ENCODE peak calls at places on chromosomes 5 and 9, in six cellular contexts. One of them, this sample, is unnamed.

GRCh38 chr5:175444060-175444904 is at the start of gene DRD1:
- DNase-seq in left ventricle myocardium inferior: no peak
- DNase-seq in AG04450: no peak
- DNase-seq in cardiac muscle cell: peak
- DNase-seq in fibroblast of lung: peak
- DNase-seq in lung: no peak
- DNase-seq in this sample: no peak

GRCh38 chr5:120529386-120529785 is 65.3 kb downstream of the PRR16 start:
- DNase-seq in lung: no peak
- DNase-seq in left ventricle myocardium inferior: no peak
- DNase-seq in fibroblast of lung: no peak
- DNase-seq in cardiac muscle cell: no peak
- DNase-seq in AG04450: no peak
- DNase-seq in this sample: no peak

GRCh38 chr9:135408676-135409254 is 70.8 kb upstream of the PPP1R26 start:
- DNase-seq in fibroblast of lung: no peak
- DNase-seq in cardiac muscle cell: no peak
- DNase-seq in lung: no peak
- DNase-seq in left ventricle myocardium inferior: no peak
- DNase-seq in AG04450: no peak
- DNase-seq in this sample: no peak

GRCh38 chr5:111781200-111781599 is 24.2 kb upstream of the NREP start:
- DNase-seq in AG04450: no peak
- DNase-seq in left ventricle myocardium inferior: peak
- DNase-seq in lung: peak
- DNase-seq in cardiac muscle cell: no peak
- DNase-seq in fibroblast of lung: peak
- DNase-seq in this sample: no peak

GRCh38 chr9:96137666-96138429 is 164.1 kb downstream of the HSD17B3 start:
- DNase-seq in fibroblast of lung: peak
- DNase-seq in left ventricle myocardium inferior: no peak
- DNase-seq in lung: no peak
- DNase-seq in cardiac muscle cell: no peak
- DNase-seq in AG04450: no peak
- DNase-seq in this sample: no peak

GRCh38 chr9:426976-427375 is 212.3 kb downstream of the DOCK8 start:
- DNase-seq in fibroblast of lung: no peak
- DNase-seq in left ventricle myocardium inferior: no peak
- DNase-seq in AG04450: no peak
- DNase-seq in lung: no peak
- DNase-seq in cardiac muscle cell: no peak
- DNase-seq in this sample: no peak

GRCh38 chr5:169602535-169602934 is 19.0 kb downstream of the SPDL1 start:
- DNase-seq in AG04450: no peak
- DNase-seq in lung: no peak
- DNase-seq in left ventricle myocardium inferior: no peak
- DNase-seq in cardiac muscle cell: no peak
- DNase-seq in fibroblast of lung: no peak
- DNase-seq in this sample: peak

GRCh38 chr5:150410524-150411244 is 2.0 kb downstream of the CD74 start:
- DNase-seq in lung: peak
- DNase-seq in left ventricle myocardium inferior: peak
- DNase-seq in AG04450: peak
- DNase-seq in cardiac muscle cell: peak
- DNase-seq in fibroblast of lung: peak
- DNase-seq in this sample: peak

GRCh38 chr5:150300496-150301169 is 2.1 kb downstream of the ARSI start:
- DNase-seq in AG04450: no peak
- DNase-seq in fibroblast of lung: no peak
- DNase-seq in left ventricle myocardium inferior: no peak
- DNase-seq in lung: no peak
- DNase-seq in cardiac muscle cell: no peak
- DNase-seq in this sample: no peak

GRCh38 chr9:133532937-133533668 is 1.4 kb upstream of the ADAMTSL2 start:
- DNase-seq in left ventricle myocardium inferior: peak
- DNase-seq in AG04450: no peak
- DNase-seq in fibroblast of lung: peak
- DNase-seq in cardiac muscle cell: peak
- DNase-seq in lung: peak
- DNase-seq in this sample: no peak

GRCh38 chr5:135608761-135609443 is 30.1 kb upstream of the CXCL14 start:
- DNase-seq in lung: no peak
- DNase-seq in AG04450: no peak
- DNase-seq in cardiac muscle cell: no peak
- DNase-seq in fibroblast of lung: no peak
- DNase-seq in left ventricle myocardium inferior: no peak
- DNase-seq in this sample: no peak

GRCh38 chr5:39151731-39152130 is 67.6 kb downstream of the FYB1 start:
- DNase-seq in lung: no peak
- DNase-seq in cardiac muscle cell: no peak
- DNase-seq in AG04450: no peak
- DNase-seq in left ventricle myocardium inferior: no peak
- DNase-seq in fibroblast of lung: no peak
- DNase-seq in this sample: no peak

DNA sequence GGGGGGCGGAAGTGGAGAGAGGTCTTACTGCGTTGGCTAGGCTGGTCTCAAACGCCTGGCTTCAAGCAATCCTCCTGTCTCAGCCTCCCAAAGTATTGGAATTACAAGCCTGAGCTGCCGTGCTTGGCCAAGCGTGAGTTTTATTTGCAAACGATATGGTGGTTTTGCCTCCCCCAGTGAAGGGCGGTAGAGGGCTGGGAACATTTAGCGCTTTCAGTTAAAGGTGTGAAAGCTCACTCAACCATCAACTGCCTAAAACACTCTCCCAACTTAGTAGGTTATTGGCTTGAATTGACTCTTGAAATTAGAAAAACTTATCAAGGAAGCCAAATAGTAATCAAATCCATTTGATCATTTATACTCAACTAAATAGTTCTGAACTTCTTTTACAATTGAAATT is 156.3 kb downstream of the ESM1 start:
- DNase-seq in fibroblast of lung: no peak
- DNase-seq in cardiac muscle cell: no peak
- DNase-seq in AG04450: no peak
- DNase-seq in lung: no peak
- DNase-seq in left ventricle myocardium inferior: no peak
- DNase-seq in this sample: no peak
- TF ChIP-seq CTCF in fibroblast of lung: no peak
- TF ChIP-seq CTCF in cardiac muscle cell: no peak
- TF ChIP-seq CTCF in AG04450: no peak
- TF ChIP-seq CTCF in lung: no peak
- TF ChIP-seq CTCF in left ventricle myocardium inferior: no peak
- TF ChIP-seq CTCF in this sample: no peak

GRCh38 chr5:36969700-36970395 is 93.3 kb downstream of the NIPBL start:
- DNase-seq in AG04450: no peak
- DNase-seq in fibroblast of lung: no peak
- DNase-seq in lung: no peak
- DNase-seq in left ventricle myocardium inferior: no peak
- DNase-seq in cardiac muscle cell: no peak
- DNase-seq in this sample: no peak
- H3K4me3 ChIP-seq in AG04450: no peak
- H3K4me3 ChIP-seq in fibroblast of lung: no peak
- H3K4me3 ChIP-seq in lung: no peak
- H3K4me3 ChIP-seq in left ventricle myocardium inferior: no peak
- H3K4me3 ChIP-seq in cardiac muscle cell: no peak
- H3K4me3 ChIP-seq in this sample: no peak

DNA sequence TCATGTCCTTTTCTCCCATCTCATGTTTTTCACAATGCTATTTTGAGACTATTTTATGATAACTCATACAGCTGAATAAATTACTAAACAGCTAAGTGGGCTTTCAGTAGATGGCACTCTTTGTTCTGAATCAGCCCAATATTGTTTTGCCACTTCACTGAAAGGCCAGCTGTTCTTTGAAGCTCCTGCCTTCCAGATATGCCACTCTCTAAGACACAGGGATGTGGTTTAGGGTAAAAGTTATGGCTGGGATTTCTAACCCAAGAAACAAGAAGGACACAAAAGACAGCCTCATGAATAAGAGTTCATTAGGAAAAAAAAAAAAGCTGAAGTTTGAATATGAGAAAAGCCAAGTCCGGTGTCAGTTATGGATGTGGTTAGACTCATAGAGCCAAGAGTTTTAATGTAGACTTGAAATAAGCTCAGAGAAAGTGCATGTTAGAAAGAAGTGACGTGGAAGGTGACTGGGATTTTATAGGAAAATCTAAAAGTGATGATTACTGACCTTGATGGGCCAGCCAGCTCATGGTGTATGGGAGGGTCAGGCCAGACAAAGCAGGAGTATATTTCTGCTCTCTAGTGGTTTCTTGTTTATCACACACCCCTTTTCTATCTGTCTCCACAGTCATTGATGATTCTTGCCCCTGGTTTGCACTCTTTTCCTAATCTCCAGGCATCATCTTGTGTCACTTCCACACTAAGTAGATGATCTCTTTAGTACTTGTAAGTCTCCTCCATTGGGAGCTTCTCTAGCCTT is 488.5 kb downstream of the NR2F1-AS1 start:
- DNase-seq in left ventricle myocardium inferior: no peak
- DNase-seq in cardiac muscle cell: no peak
- DNase-seq in AG04450: no peak
- DNase-seq in fibroblast of lung: peak
- DNase-seq in lung: no peak
- DNase-seq in this sample: peak
- TF ChIP-seq CTCF in left ventricle myocardium inferior: peak
- TF ChIP-seq CTCF in cardiac muscle cell: peak
- TF ChIP-seq CTCF in AG04450: peak
- TF ChIP-seq CTCF in fibroblast of lung: peak
- TF ChIP-seq CTCF in lung: no peak
- TF ChIP-seq CTCF in this sample: peak

DNA sequence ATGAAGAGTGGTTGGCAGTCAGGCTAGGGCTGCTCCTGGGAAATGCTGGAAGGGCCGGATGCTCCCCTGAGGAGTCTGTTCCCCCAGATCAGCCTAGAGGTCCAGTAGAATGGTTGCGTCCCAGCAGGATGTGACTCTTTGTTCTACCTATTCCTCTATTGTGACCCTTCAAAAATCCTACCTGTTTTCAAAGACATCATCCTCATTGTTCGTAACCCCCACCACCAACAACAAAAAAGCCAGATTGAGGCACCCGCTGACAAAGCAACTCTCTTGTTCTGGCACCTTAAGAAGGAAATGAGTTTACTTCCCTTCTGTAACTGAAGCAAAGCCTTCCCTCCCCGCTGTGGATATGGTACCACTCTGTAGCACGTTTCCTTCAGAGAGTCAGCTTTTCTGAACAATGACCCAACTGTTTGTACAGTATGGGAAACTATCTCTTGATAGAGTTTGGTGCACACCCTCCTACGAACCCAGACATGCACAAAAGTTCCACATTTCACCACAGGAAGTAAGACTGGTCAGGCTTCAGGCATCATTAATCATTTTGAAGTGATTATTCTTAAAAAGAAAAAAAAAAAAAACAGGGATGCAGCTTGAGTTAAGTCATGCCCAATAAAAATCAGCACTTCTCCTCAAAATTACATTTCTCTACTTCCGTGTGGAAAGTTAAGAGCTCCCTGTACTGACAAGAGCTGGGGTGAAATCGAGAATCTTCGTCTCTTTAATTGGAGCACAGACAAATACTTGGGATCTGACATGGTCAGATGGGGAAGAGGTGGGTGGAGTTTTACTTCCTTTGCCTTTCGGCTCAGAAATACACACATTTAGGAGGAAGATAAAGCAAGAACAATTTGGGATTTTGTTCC is 207.0 kb downstream of the ENC1 start:
- DNase-seq in left ventricle myocardium inferior: no peak
- DNase-seq in cardiac muscle cell: no peak
- DNase-seq in lung: no peak
- DNase-seq in fibroblast of lung: no peak
- DNase-seq in AG04450: no peak
- DNase-seq in this sample: peak
- H3K4me3 ChIP-seq in left ventricle myocardium inferior: peak
- H3K4me3 ChIP-seq in cardiac muscle cell: no peak
- H3K4me3 ChIP-seq in lung: no peak
- H3K4me3 ChIP-seq in fibroblast of lung: no peak
- H3K4me3 ChIP-seq in AG04450: no peak
- H3K4me3 ChIP-seq in this sample: no peak

DNA sequence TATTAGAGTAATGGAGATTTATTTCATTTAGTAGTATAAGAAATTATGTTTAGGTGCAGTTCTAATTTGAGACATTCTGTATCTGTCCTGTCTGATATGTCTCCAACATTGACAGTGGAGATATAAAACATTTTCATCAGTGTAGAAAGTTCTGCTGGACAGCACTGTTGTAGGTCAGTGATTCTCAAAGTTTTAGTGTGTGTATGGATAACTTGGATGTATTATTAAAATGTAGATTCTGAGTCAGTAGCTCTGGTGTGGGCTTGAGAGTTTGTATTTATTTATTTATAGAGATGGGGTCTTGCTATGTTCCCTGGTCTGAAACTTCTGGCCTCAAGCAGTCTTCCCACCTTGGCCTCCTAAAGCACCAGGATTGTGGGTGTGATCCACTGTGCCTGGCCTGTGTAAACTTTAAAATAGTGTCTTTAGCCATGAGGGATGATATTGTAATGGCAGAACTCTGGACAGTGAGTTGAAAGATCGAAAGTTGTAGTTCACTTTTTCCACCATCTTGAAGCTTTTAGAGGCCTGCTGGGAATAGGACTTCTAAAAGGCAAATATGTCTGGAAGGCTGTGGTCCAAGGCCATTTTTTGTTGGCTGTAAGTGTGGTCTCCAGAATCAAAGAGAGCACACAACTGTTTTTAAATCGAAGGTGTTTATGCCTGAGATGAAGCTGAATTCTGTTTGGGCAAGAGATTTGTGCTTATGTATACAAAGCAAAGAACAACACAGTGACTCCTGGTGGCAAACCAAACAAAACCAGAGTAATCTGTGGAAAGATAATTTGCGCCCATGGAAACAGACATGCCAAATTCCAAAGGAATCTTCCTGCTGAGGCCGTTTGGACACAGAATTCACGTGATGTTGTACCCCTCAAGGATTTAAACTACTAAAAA is 12.4 kb downstream of the UBAP1 start:
- DNase-seq in lung: no peak
- DNase-seq in cardiac muscle cell: no peak
- DNase-seq in left ventricle myocardium inferior: no peak
- DNase-seq in AG04450: no peak
- DNase-seq in fibroblast of lung: peak
- DNase-seq in this sample: no peak
- TF ChIP-seq CTCF in lung: no peak
- TF ChIP-seq CTCF in cardiac muscle cell: peak
- TF ChIP-seq CTCF in left ventricle myocardium inferior: peak
- TF ChIP-seq CTCF in AG04450: peak
- TF ChIP-seq CTCF in fibroblast of lung: peak
- TF ChIP-seq CTCF in this sample: peak

GRCh38 chr9:121700165-121700830 is 48.9 kb downstream of the DAB2IP start:
- DNase-seq in left ventricle myocardium inferior: peak
- DNase-seq in cardiac muscle cell: peak
- DNase-seq in AG04450: no peak
- DNase-seq in lung: peak
- DNase-seq in fibroblast of lung: peak
- DNase-seq in this sample: no peak
- H3K4me3 ChIP-seq in left ventricle myocardium inferior: peak
- H3K4me3 ChIP-seq in cardiac muscle cell: no peak
- H3K4me3 ChIP-seq in AG04450: peak
- H3K4me3 ChIP-seq in lung: peak
- H3K4me3 ChIP-seq in fibroblast of lung: peak
- H3K4me3 ChIP-seq in this sample: peak